ENCODE peak calls at places on chromosomes 4 and X, in seven cellular contexts. J is K562, P is heart left ventricle, D is AG09309, A is sigmoid colon, F is nephron progenitor cell, G is fibroblast of lung. L is an unnamed sample.

GRCh38 chrX:71221145-71221544 is 1.9 kb upstream of the GJB1 start:
- DNase-seq in J (no peak), P (no peak), D (no peak), A (no peak), F (no peak), G (no peak), L (no peak)

GRCh38 chr4:145098675-145099037 is 545 bp downstream of the ABCE1 start:
- DNase-seq in J (peak), P (peak), D (no peak), A (peak), F (no peak), G (peak), L (peak)

GRCh38 chr4:107863850-107864371 is 39.2 kb downstream of the SGMS2 start:
- DNase-seq in J (peak), P (peak), D (no peak), A (peak), F (no peak), G (peak), L (no peak)

GRCh38 chrX:13398839-13399238 is 79.0 kb upstream of the ATXN3L start:
- DNase-seq in J (no peak), P (no peak), D (no peak), A (no peak), F (no peak), G (no peak), L (no peak)

GRCh38 chr4:3303840-3304715 is 11.3 kb downstream of the RGS12 start:
- DNase-seq in J (no peak), P (peak), D (no peak), A (no peak), F (no peak), G (no peak), L (no peak)

GRCh38 chrX:75522565-75523411 is at the start of gene ZDHHC15:
- DNase-seq in J (no peak), P (peak), D (no peak), A (peak), F (peak), G (peak), L (no peak)

GRCh38 chr4:80365928-80366327 is 30.4 kb downstream of the CFAP299 start:
- DNase-seq in J (peak), P (no peak), D (peak), A (peak), F (peak), G (peak), L (peak)

GRCh38 chr4:72505314-72505744 is 63.7 kb downstream of the ADAMTS3 start:
- DNase-seq in J (peak), P (no peak), D (no peak), A (no peak), F (peak), G (peak), L (no peak)

GRCh38 chr4:23930750-23931488 is 41.1 kb upstream of the PPARGC1A start:
- DNase-seq in J (no peak), P (peak), D (no peak), A (peak), F (peak), G (peak), L (no peak)

GRCh38 chr4:109319156-109319555 is 16.7 kb upstream of the COL25A1 start:
- DNase-seq in J (no peak), P (no peak), D (no peak), A (no peak), F (no peak), G (no peak), L (no peak)

GRCh38 chrX:45767021-45767491 is 566.4 kb upstream of the DIPK2B start:
- DNase-seq in J (no peak), P (no peak), D (no peak), A (no peak), F (no peak), G (peak), L (no peak)

GRCh38 chr4:36394352-36394903 is 113.0 kb downstream of the DTHD1 start:
- DNase-seq in J (no peak), P (no peak), D (no peak), A (no peak), F (no peak), G (no peak), L (peak)
- TF ChIP-seq CTCF in J (no peak), P (no peak), D (no peak), A (no peak), F (no peak), G (no peak), L (no peak)

GRCh38 chr4:161642708-161643107 is 521.1 kb downstream of the FSTL5 start:
- DNase-seq in J (no peak), P (no peak), D (no peak), A (no peak), F (no peak), G (peak), L (no peak)
- TF ChIP-seq CTCF in J (no peak), P (peak), D (no peak), A (no peak), F (no peak), G (no peak), L (no peak)

GRCh38 chr4:184479516-184479950 is 5.2 kb upstream of the IRF2 start:
- DNase-seq in J (no peak), P (no peak), D (no peak), A (no peak), F (no peak), G (peak), L (no peak)
- TF ChIP-seq CTCF in J (no peak), P (no peak), D (no peak), A (no peak), F (no peak), G (no peak), L (no peak)

GRCh38 chr4:7968262-7968896 is 28.7 kb upstream of the AFAP1 start:
- DNase-seq in J (no peak), P (no peak), D (no peak), A (no peak), F (no peak), G (no peak), L (no peak)

GRCh38 chr4:7971881-7972500 is 32.3 kb upstream of the AFAP1 start:
- DNase-seq in J (no peak), P (no peak), D (no peak), A (no peak), F (no peak), G (no peak), L (no peak)

GRCh38 chr4:7967501-7968261 is 28.0 kb upstream of the AFAP1 start:
- DNase-seq in J (no peak), P (no peak), D (no peak), A (no peak), F (no peak), G (peak), L (no peak)

GRCh38 chr4:7971159-7971631 is 31.5 kb upstream of the AFAP1 start:
- DNase-seq in J (no peak), P (no peak), D (no peak), A (no peak), F (no peak), G (no peak), L (no peak)

GRCh38 chr4:7970031-7970946 is 30.6 kb upstream of the AFAP1 start:
- DNase-seq in J (no peak), P (no peak), D (no peak), A (no peak), F (no peak), G (no peak), L (peak)
- TF ChIP-seq CTCF in J (no peak), P (no peak), D (no peak), A (no peak), F (no peak), G (no peak), L (no peak)

DNA sequence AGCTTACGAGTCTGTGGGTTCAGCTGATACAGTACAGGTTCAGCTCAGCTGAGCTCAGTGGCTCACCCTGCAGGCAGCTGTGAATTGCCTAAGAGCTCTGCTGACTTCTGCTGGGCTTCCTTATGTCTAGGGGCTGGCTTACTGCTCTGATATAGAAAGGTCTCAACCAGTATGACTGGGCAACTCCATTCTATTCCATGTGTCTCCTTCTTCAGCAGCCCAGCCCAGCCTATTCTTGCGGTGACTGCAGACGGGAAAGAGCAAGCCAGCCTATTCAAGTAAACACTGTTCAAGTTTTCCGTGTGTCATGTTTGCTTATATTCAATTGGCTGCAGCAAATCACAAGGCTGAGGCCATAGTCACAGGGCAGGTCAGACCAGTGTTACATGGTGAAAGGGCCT is 615.4 kb upstream of the ZFP42 start:
- DNase-seq in J (peak), P (no peak), D (no peak), A (no peak), F (no peak), G (peak), L (no peak)
- TF ChIP-seq CTCF in J (peak), P (no peak), D (peak), A (no peak), F (no peak), G (peak), L (no peak)

L was measured in GM12864.